ENCODE peak calls at places on chromosomes 12 and 14, in seven cellular contexts. H is PC-3; R is ACHN; J is stimulated activated CD4-positive, alpha-beta T cell treated with anti-CD3 and anti-CD28 coated beads, Interleukin-2, amount 100 ng/mL, for 48 hours; O is NCI-H1436; I is non-pigmented ciliary epithelial cell; Q is HTR-8/SVneo. C is an unnamed sample.

GRCh38 chr14:102295301-102295700 is 9.7 kb downstream of the MOK start:
- DNase-seq in H (peak; percentile 53), R (peak; percentile 39), J (no peak), O (no peak), I (no peak), Q (peak; percentile 36), C (no peak)

GRCh38 chr12:51397670-51398069 is 6.5 kb upstream of the GALNT6 start:
- DNase-seq in H (no peak), R (no peak), J (no peak), O (no peak), I (no peak), Q (no peak), C (no peak)

GRCh38 chr12:116207274-116207673 is 70.2 kb downstream of the MED13L start:
- DNase-seq in H (no peak), R (no peak), J (no peak), O (no peak), I (no peak), Q (no peak), C (no peak)

GRCh38 chr12:32305163-32305562 is 94.2 kb upstream of the FGD4 start:
- DNase-seq in H (no peak), R (peak; percentile 54), J (no peak), O (no peak), I (no peak), Q (no peak), C (no peak)

GRCh38 chr14:59601056-59601455 is 24.4 kb upstream of the CCDC175 start:
- DNase-seq in H (no peak), R (no peak), J (no peak), O (no peak), I (no peak), Q (no peak), C (no peak)

GRCh38 chr14:88616697-88617096 is 53.9 kb downstream of the ZC3H14 start:
- DNase-seq in H (no peak), R (no peak), J (no peak), O (no peak), I (no peak), Q (no peak), C (no peak)

GRCh38 chr12:95424271-95424994 is 49.5 kb upstream of the METAP2 start:
- DNase-seq in H (no peak), R (no peak), J (no peak), O (no peak), I (no peak), Q (no peak), C (no peak)

GRCh38 chr12:131102991-131103609 is 149.4 kb downstream of the ADGRD1 start:
- DNase-seq in H (no peak), R (no peak), J (no peak), O (no peak), I (no peak), Q (no peak), C (no peak)

GRCh38 chr14:22423958-22424357 is 165.1 kb downstream of the DAD1 start:
- DNase-seq in H (no peak), R (no peak), J (no peak), O (no peak), I (no peak), Q (no peak), C (no peak)

GRCh38 chr12:54166543-54167499 is 22.0 kb downstream of the SMUG1 start:
- DNase-seq in H (no peak), R (no peak), J (no peak), O (no peak), I (no peak), Q (no peak), C (no peak)

GRCh38 chr12:52496054-52496453 is 3.0 kb upstream of the KRT6A start:
- DNase-seq in H (no peak), R (no peak), J (no peak), O (no peak), I (no peak), Q (no peak), C (no peak)

GRCh38 chr12:117580718-117581062 is 219.3 kb upstream of the NOS1 start:
- DNase-seq in H (peak; percentile 47), R (peak; percentile 81), J (no peak), O (no peak), I (no peak), Q (no peak), C (no peak)

GRCh38 chr12:7144414-7145120 is 14.4 kb downstream of the CLSTN3 start:
- DNase-seq in H (peak; percentile 48), R (peak; percentile 56), J (no peak), O (peak; percentile 17), I (no peak), Q (peak; percentile 66), C (no peak)

GRCh38 chr12:114982760-114983159 is 298.8 kb upstream of the TBX3 start:
- DNase-seq in H (no peak), R (peak; percentile 14), J (no peak), O (peak; percentile 9), I (no peak), Q (peak; percentile 8), C (no peak)

GRCh38 chr14:28494196-28494595 is 272.4 kb upstream of the FOXG1 start:
- DNase-seq in H (peak; percentile 96), R (no peak), J (no peak), O (no peak), I (peak; percentile 11), Q (no peak), C (no peak)

GRCh38 chr12:107349008-107349747 is 255.8 kb upstream of the CRY1 start:
- DNase-seq in H (peak; percentile 99), R (peak; percentile 79), J (no peak), O (no peak), I (peak; percentile 67), Q (peak; percentile 70), C (no peak)

GRCh38 chr12:126093911-126094310 is 1028.7 kb downstream of the AACS start:
- DNase-seq in H (peak; percentile 3), R (no peak), J (no peak), O (no peak), I (peak; percentile 19), Q (no peak), C (no peak)

GRCh38 chr12:49883065-49883464 is 20.6 kb downstream of the FAIM2 start:
- DNase-seq in H (no peak), R (no peak), J (no peak), O (no peak), I (no peak), Q (no peak), C (no peak)

GRCh38 chr12:41514050-41514449 is 325.9 kb downstream of the PDZRN4 start:
- DNase-seq in H (no peak), R (no peak), J (no peak), O (no peak), I (no peak), Q (no peak), C (no peak)

GRCh38 chr12:88325076-88325827 is 183.1 kb downstream of the TMTC3 start:
- DNase-seq in H (peak; percentile 92), R (peak; percentile 66), J (no peak), O (no peak), I (peak; percentile 86), Q (peak; percentile 23), C (no peak)

GRCh38 chr12:3732901-3733300 is 20.0 kb downstream of the CRACR2A start:
- DNase-seq in H (peak; percentile 10), R (no peak), J (no peak), O (no peak), I (no peak), Q (no peak), C (no peak)

GRCh38 chr12:130070017-130070653 is 92.1 kb upstream of the FZD10 start:
- DNase-seq in H (no peak), R (no peak), J (no peak), O (no peak), I (no peak), Q (no peak), C (no peak)